ENCODE peak calls at places on chromosomes 5 and 9, in nine cellular contexts. M is activated CD8-positive, alpha-beta memory T cell treated with anti-CD3 and anti-CD28 coated beads for 24 hours; T is OCI-LY7; P is EL; N is iris pigment epithelial cell; H is NCI-H2081; W is A549; S is pancreas; K is activated naive CD8-positive, alpha-beta T cell treated with anti-CD3 and anti-CD28 coated beads, Interleukin-2, amount 50 U/mL, for 24 hours. R is an unnamed sample.

GRCh38 chr9:95552814-95553546 is 36.2 kb upstream of the PTCH1 start:
- DNase-seq in P (no peak), W (no peak), H (no peak), M (peak), N (no peak), S (no peak), K (peak), T (no peak), R (peak)

GRCh38 chr5:155943516-155944407 is 383.2 kb upstream of the SGCD start:
- DNase-seq in S (no peak), W (peak), K (peak), T (peak), N (peak), H (peak), P (no peak), M (peak), R (peak)

GRCh38 chr9:36191696-36192095 is 975 bp downstream of the CLTA start:
- DNase-seq in K (no peak), T (no peak), M (no peak), W (no peak), P (no peak), N (no peak), H (no peak), S (no peak), R (no peak)

GRCh38 chr5:42454216-42454995 is 31.2 kb downstream of the GHR start:
- DNase-seq in K (no peak), S (no peak), M (no peak), H (no peak), W (no peak), P (no peak), T (no peak), N (no peak), R (no peak)

GRCh38 chr9:32566770-32567169 is 6.2 kb downstream of the NDUFB6 start:
- DNase-seq in K (no peak), T (no peak), H (no peak), W (no peak), S (peak), P (no peak), M (no peak), N (no peak), R (no peak)

GRCh38 chr5:107361945-107362344 is 308.8 kb downstream of the EFNA5 start:
- DNase-seq in W (no peak), P (no peak), S (no peak), N (peak), M (no peak), T (no peak), K (no peak), H (no peak), R (no peak)

GRCh38 chr5:55546991-55547390 is 12.2 kb upstream of the PLPP1 start:
- DNase-seq in T (peak), P (no peak), N (no peak), S (no peak), K (no peak), W (no peak), H (no peak), M (no peak), R (no peak)

GRCh38 chr5:90184764-90185163 is 224.8 kb downstream of the CETN3 start:
- DNase-seq in S (no peak), M (no peak), N (no peak), P (no peak), K (no peak), H (no peak), W (no peak), T (no peak), R (no peak)

GRCh38 chr5:143495823-143496275 is 92.4 kb upstream of the NR3C1 start:
- DNase-seq in S (no peak), T (no peak), W (peak), K (no peak), P (peak), N (peak), M (no peak), H (peak), R (no peak)

GRCh38 chr5:60339691-60340191 is 360.2 kb downstream of the DEPDC1B start:
- DNase-seq in K (no peak), S (peak), W (no peak), H (no peak), T (no peak), P (no peak), N (no peak), M (no peak), R (no peak)

GRCh38 chr5:171633776-171634470 is 151.7 kb upstream of the SMIM23 start:
- DNase-seq in W (no peak), S (no peak), N (no peak), T (peak), H (no peak), K (no peak), P (no peak), M (no peak), R (no peak)

GRCh38 chr5:174229640-174230350 is 184.3 kb downstream of the NSG2 start:
- DNase-seq in S (no peak), T (no peak), K (no peak), N (peak), P (peak), M (no peak), W (no peak), H (no peak), R (no peak)

GRCh38 chr9:36163049-36163839 is 5.9 kb upstream of the CCIN start:
- DNase-seq in S (no peak), N (peak), H (no peak), K (no peak), W (no peak), M (no peak), T (no peak), P (peak), R (no peak)